ENCODE peak calls at places on chromosome 20, in eight cellular contexts. Q is T-helper 2 cell; N is naive thymus-derived CD8-positive, alpha-beta T cell; D is HFFc6; T is OCI-M1; W is right lobe of liver; M is stimulated activated CD4-positive, alpha-beta T cell treated with anti-CD3 and anti-CD28 coated beads, Interleukin-2, amount 100 ng/mL, for 48 hours; C is iris pigment epithelial cell. P is an unnamed sample.

GRCh38 chr20:24405810-24406209 is 63.6 kb upstream of the SYNDIG1 start:
- DNase-seq in Q (no peak), N (no peak), D (no peak), T (no peak), W (no peak), M (no peak), C (peak), P (no peak)

GRCh38 chr20:38377039-38377715 is 30.9 kb downstream of the LBP start:
- DNase-seq in Q (no peak), N (no peak), D (no peak), T (no peak), W (no peak), M (no peak), C (no peak), P (no peak)

GRCh38 chr20:5504061-5504739 is 187.4 kb upstream of the PROKR2 start:
- DNase-seq in Q (no peak), N (no peak), D (peak), T (peak), W (peak), M (no peak), C (peak), P (no peak)

GRCh38 chr20:49724637-49725606 is 11.2 kb upstream of the B4GALT5 start:
- DNase-seq in Q (no peak), N (no peak), D (peak), T (peak), W (peak), M (no peak), C (peak), P (no peak)

GRCh38 chr20:63697357-63697867 is 960 bp downstream of the TNFRSF6B start:
- DNase-seq in Q (no peak), N (no peak), D (no peak), T (no peak), W (peak), M (no peak), C (no peak), P (no peak)

GRCh38 chr20:47318596-47319516 is 37.6 kb downstream of the ZMYND8 start:
- DNase-seq in Q (no peak), N (no peak), D (peak), T (peak), W (peak), M (peak), C (peak), P (peak)

GRCh38 chr20:58429303-58429702 is 40.3 kb downstream of the VAPB start:
- DNase-seq in Q (no peak), N (no peak), D (no peak), T (no peak), W (no peak), M (no peak), C (no peak), P (no peak)

GRCh38 chr20:60630609-60631008 is 621.5 kb upstream of the CDH4 start:
- DNase-seq in Q (no peak), N (no peak), D (no peak), T (no peak), W (no peak), M (no peak), C (no peak), P (no peak)

GRCh38 chr20:8946036-8946926 is 122.6 kb upstream of the PLCB4 start:
- DNase-seq in Q (no peak), N (no peak), D (no peak), T (no peak), W (no peak), M (no peak), C (peak), P (no peak)

GRCh38 chr20:41670631-41671030 is 52.5 kb upstream of the CHD6 start:
- DNase-seq in Q (no peak), N (no peak), D (no peak), T (no peak), W (no peak), M (no peak), C (no peak), P (no peak)

GRCh38 chr20:24502184-24502583 is 32.8 kb downstream of the SYNDIG1 start:
- DNase-seq in Q (no peak), N (no peak), D (peak), T (no peak), W (no peak), M (no peak), C (peak), P (no peak)

GRCh38 chr20:25532015-25532751 is 53.1 kb downstream of the NINL start:
- DNase-seq in Q (no peak), N (no peak), D (no peak), T (no peak), W (no peak), M (no peak), C (no peak), P (peak)

GRCh38 chr20:43916073-43916874 is 1.6 kb downstream of the TOX2 start:
- DNase-seq in Q (no peak), N (no peak), D (no peak), T (no peak), W (no peak), M (no peak), C (peak), P (no peak)

GRCh38 chr20:46564241-46564957 is 13.9 kb upstream of the OCSTAMP start:
- DNase-seq in Q (no peak), N (no peak), D (no peak), T (no peak), W (no peak), M (no peak), C (no peak), P (no peak)

GRCh38 chr20:8242066-8242465 is 110.0 kb downstream of the PLCB1 start:
- DNase-seq in Q (no peak), N (no peak), D (no peak), T (no peak), W (no peak), M (no peak), C (no peak), P (no peak)

GRCh38 chr20:50919567-50919966 is 11.7 kb downstream of the ADNP start:
- DNase-seq in Q (no peak), N (no peak), D (peak), T (no peak), W (no peak), M (no peak), C (peak), P (no peak)

GRCh38 chr20:25148181-25148981 is 47.1 kb upstream of the ENTPD6 start:
- DNase-seq in Q (peak), N (peak), D (no peak), T (no peak), W (no peak), M (peak), C (peak), P (no peak)

GRCh38 chr20:33004141-33004751 is at the start of gene SUN5:
- DNase-seq in Q (no peak), N (no peak), D (no peak), T (no peak), W (no peak), M (no peak), C (no peak), P (no peak)

GRCh38 chr20:50713677-50714101 is 17.7 kb upstream of the PARD6B start:
- DNase-seq in Q (no peak), N (no peak), D (peak), T (peak), W (no peak), M (no peak), C (peak), P (no peak)

GRCh38 chr20:19026121-19026878 is 186.1 kb upstream of the SLC24A3 start:
- DNase-seq in Q (no peak), N (no peak), D (no peak), T (no peak), W (no peak), M (no peak), C (no peak), P (no peak)

GRCh38 chr20:34390769-34391447 is 27.8 kb downstream of the ITCH start:
- DNase-seq in Q (no peak), N (no peak), D (peak), T (peak), W (peak), M (peak), C (peak), P (no peak)